ENCODE peak calls at places on chromosomes 6 and 20, in seven cellular contexts. R is choroid plexus epithelial cell; B is ACHN; D is transverse colon; H is CD4-positive, alpha-beta T cell; L is T-helper 22 cell; S is amniotic stem cell. J is an unnamed sample.

GRCh38 chr20:4135385-4136077 is 120.2 kb upstream of the RNF24 start:
- DNase-seq in S (peak; percentile 96), H (no peak), B (peak; percentile 97), R (peak; percentile 96), D (peak; percentile 30), L (no peak), J (peak; percentile 98)

GRCh38 chr6:35025241-35026188 is 115.6 kb downstream of the TCP11 start:
- DNase-seq in B (no peak), H (no peak), R (no peak), S (no peak), L (no peak), D (no peak), J (no peak)

GRCh38 chr20:51604851-51605250 is 62.3 kb upstream of the NFATC2 start:
- DNase-seq in S (no peak), H (no peak), D (no peak), L (no peak), R (no peak), B (no peak), J (no peak)

GRCh38 chr6:50602191-50602810 is 111.0 kb upstream of the TFAP2D start:
- DNase-seq in L (no peak), D (no peak), R (peak; percentile 49), H (no peak), S (no peak), B (peak; percentile 45), J (no peak)

GRCh38 chr20:62872863-62873261 is 11.2 kb upstream of the TCFL5 start:
- DNase-seq in L (no peak), B (no peak), D (no peak), R (no peak), S (no peak), H (no peak), J (no peak)

GRCh38 chr6:75196051-75196743 is 9.7 kb downstream of the COL12A1 start:
- DNase-seq in L (no peak), R (peak; percentile 52), S (no peak), H (no peak), B (no peak), D (no peak), J (no peak)

GRCh38 chr6:33610057-33610456 is 11.1 kb upstream of the ITPR3 start:
- DNase-seq in B (peak; percentile 82), D (no peak), L (no peak), H (no peak), R (no peak), S (no peak), J (peak; percentile 14)

GRCh38 chr20:23157741-23158140 is 71.6 kb upstream of the CD93 start:
- DNase-seq in B (no peak), L (no peak), D (no peak), R (no peak), H (no peak), S (no peak), J (no peak)

GRCh38 chr6:143556529-143556928 is 45.0 kb upstream of the FUCA2 start:
- DNase-seq in R (peak; percentile 89), B (peak; percentile 16), D (no peak), H (no peak), L (no peak), S (peak; percentile 22), J (peak; percentile 71)

GRCh38 chr20:13105864-13106457 is 97.2 kb downstream of the SPTLC3 start:
- DNase-seq in B (peak; percentile 42), D (no peak), R (peak; percentile 71), H (no peak), S (peak; percentile 17), L (no peak), J (peak; percentile 20)

GRCh38 chr6:44563397-44563796 is 175.9 kb downstream of the CDC5L start:
- DNase-seq in L (no peak), R (peak; percentile 39), B (no peak), H (no peak), S (no peak), D (no peak), J (no peak)

GRCh38 chr6:163834226-163834970 is 419.9 kb downstream of the QKI start:
- DNase-seq in B (no peak), H (no peak), L (no peak), D (no peak), S (no peak), R (no peak), J (no peak)

GRCh38 chr6:11609324-11610071 is 71.9 kb downstream of the TMEM170B start:
- DNase-seq in B (no peak), R (peak; percentile 76), H (no peak), L (no peak), D (no peak), S (peak; percentile 66), J (peak; percentile 78)

GRCh38 chr20:59925894-59926293 is 7.5 kb downstream of the SYCP2 start:
- DNase-seq in L (no peak), D (no peak), R (peak; percentile 23), B (no peak), H (no peak), S (no peak), J (no peak)

GRCh38 chr20:10419550-10420133 is 14.4 kb downstream of the MKKS start:
- DNase-seq in B (peak; percentile 67), S (no peak), R (peak; percentile 50), L (no peak), D (no peak), H (no peak), J (peak; percentile 40)

GRCh38 chr20:2688041-2688591 is 4.5 kb upstream of the EBF4 start:
- DNase-seq in S (no peak), R (peak; percentile 69), L (peak; percentile 40), D (peak; percentile 56), H (peak; percentile 73), B (peak; percentile 34), J (no peak)

GRCh38 chr6:24603241-24603640 is 42.8 kb downstream of the KIAA0319 start:
- DNase-seq in S (no peak), L (no peak), B (no peak), H (no peak), R (peak; percentile 60), D (no peak), J (no peak)

GRCh38 chr20:24952376-24953203 is 3.5 kb downstream of the CST7 start:
- DNase-seq in H (no peak), B (no peak), R (no peak), L (no peak), S (no peak), D (no peak), J (no peak)

GRCh38 chr6:166009385-166010031 is 158.1 kb downstream of the TBXT start:
- DNase-seq in H (no peak), S (no peak), L (no peak), B (no peak), R (no peak), D (no peak), J (no peak)